ENCODE peak calls at places on chromosomes 2 and 18, in four cellular contexts. Z, L, T and W are unnamed samples.

GRCh38 chr2:28683100-28683706 is 68.4 kb upstream of the PPP1CB start:
- DNase-seq in Z (peak; percentile 72), L (peak; percentile 75), T (peak; percentile 66), W (no peak)

GRCh38 chr18:58953627-58954026 is 89.0 kb downstream of the ZNF532 start:
- DNase-seq in Z (no peak), L (no peak), T (no peak), W (no peak)

GRCh38 chr2:10303634-10304378 is 1.1 kb downstream of the HPCAL1 start:
- DNase-seq in Z (peak; percentile 63), L (peak; percentile 49), T (no peak), W (no peak)

GRCh38 chr2:7015007-7015950 is 98.1 kb downstream of the RNF144A start:
- DNase-seq in Z (no peak), L (no peak), T (no peak), W (no peak)

GRCh38 chr2:189613650-189614420 is 33.2 kb upstream of the SLC40A1 start:
- DNase-seq in Z (no peak), L (peak; percentile 38), T (no peak), W (no peak)

GRCh38 chr2:64654993-64655666 is 1.4 kb upstream of the SERTAD2 start:
- DNase-seq in Z (no peak), L (peak; percentile 29), T (no peak), W (no peak)

GRCh38 chr2:147996828-147997227 is 23.7 kb downstream of the ORC4 start:
- DNase-seq in Z (no peak), L (no peak), T (no peak), W (no peak)

GRCh38 chr18:77113361-77114069 is 19.1 kb downstream of the MBP start:
- DNase-seq in Z (no peak), L (no peak), T (no peak), W (no peak)

GRCh38 chr2:66576381-66577330 is 141.7 kb downstream of the MEIS1 start:
- DNase-seq in Z (no peak), L (no peak), T (no peak), W (no peak)

GRCh38 chr2:71071681-71072398 is 3.4 kb downstream of the NAGK start:
- DNase-seq in Z (peak; percentile 46), L (no peak), T (peak; percentile 43), W (no peak)
- TF ChIP-seq CTCF in Z (no peak), L (no peak), T (no peak), W (no peak)

GRCh38 chr2:111171337-111171930 is 50.7 kb downstream of the BCL2L11 start:
- DNase-seq in Z (no peak), L (no peak), T (no peak), W (no peak)
- TF ChIP-seq CTCF in Z (no peak), L (no peak), T (no peak), W (no peak)

GRCh38 chr2:101770672-101771071 is 73.2 kb downstream of the MAP4K4 start:
- DNase-seq in Z (peak; percentile 39), L (peak; percentile 36), T (no peak), W (no peak)
- TF ChIP-seq CTCF in Z (peak; percentile 42), L (no peak), T (no peak), W (peak; percentile 16)

GRCh38 chr2:196551014-196551413 is 88.5 kb upstream of the CCDC150 start:
- DNase-seq in Z (no peak), L (no peak), T (no peak), W (no peak)
- TF ChIP-seq CTCF in Z (no peak), L (no peak), T (no peak), W (no peak)

GRCh38 chr2:159677654-159678053 is 34.7 kb upstream of the MARCHF7 start:
- DNase-seq in Z (no peak), L (no peak), T (no peak), W (no peak)
- TF ChIP-seq CTCF in Z (no peak), L (peak; percentile 11), T (no peak), W (no peak)

DNA sequence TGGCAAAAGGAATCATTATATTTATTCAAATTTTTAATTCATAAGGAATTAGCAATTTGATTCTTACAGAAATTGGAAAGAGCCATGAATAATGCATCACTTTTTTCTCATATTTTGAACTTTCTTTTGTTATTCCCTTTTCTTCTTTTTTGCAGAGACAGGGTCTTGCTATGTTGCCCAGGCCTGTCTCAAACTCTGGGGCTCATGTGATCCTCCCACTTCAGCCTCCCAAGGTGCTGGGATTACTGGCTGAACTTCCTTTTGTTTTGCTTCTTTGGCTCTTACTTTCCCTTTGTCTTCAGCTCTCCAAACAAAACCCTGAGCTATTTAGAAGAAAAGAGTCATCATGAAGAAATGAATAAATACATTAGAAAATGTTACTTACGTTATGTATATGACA is 30.8 kb downstream of the CDKL4 start:
- DNase-seq in Z (no peak), L (no peak), T (no peak), W (no peak)
- TF ChIP-seq CTCF in Z (no peak), L (no peak), T (no peak), W (no peak)